ENCODE peak calls at places on chromosomes 11 and 22, in seven cellular contexts. X is K562, R is GM12892, Q is SK-N-SH, Z is HepG2, V is H1, S is GM12878. F is an unnamed sample.
A peak's percentile ranks its signal among the peaks of the same experiment; 100 is the strongest.

GRCh38 chr11:62217191-62217748 is 8.8 kb downstream of the SCGB2A1 start:
- DNase-seq in V (no peak), S (no peak), Q (no peak), Z (peak; percentile 19), X (no peak), R (no peak), F (no peak)

GRCh38 chr11:113090716-113091577 is 129.7 kb downstream of the NCAM1 start:
- DNase-seq in Q (peak; percentile 22), Z (no peak), X (no peak), V (no peak), S (no peak), R (no peak), F (no peak)

GRCh38 chr11:117972589-117973445 is 13.4 kb upstream of the IL10RA start:
- DNase-seq in Q (no peak), Z (no peak), V (no peak), S (no peak), X (no peak), R (no peak), F (no peak)

GRCh38 chr11:23903044-23903704 is 593.7 kb upstream of the LUZP2 start:
- DNase-seq in Z (peak; percentile 4), Q (no peak), R (no peak), V (no peak), X (no peak), S (no peak), F (no peak)

GRCh38 chr22:37581534-37581933 is 1.6 kb upstream of the LGALS2 start:
- DNase-seq in X (no peak), V (no peak), Z (no peak), R (no peak), Q (no peak), S (no peak), F (no peak)

GRCh38 chr11:22192642-22193347 is at the start of gene ANO5:
- DNase-seq in S (no peak), R (peak; percentile 37), V (peak; percentile 87), X (peak; percentile 47), Q (peak; percentile 89), Z (no peak), F (peak; percentile 42)

GRCh38 chr22:24270556-24271405 is at the start of gene SPECC1L:
- DNase-seq in S (peak; percentile 71), Z (peak; percentile 79), X (peak; percentile 92), Q (peak; percentile 99), V (peak; percentile 97), R (peak; percentile 81), F (peak; percentile 86)

GRCh38 chr11:74636633-74637184 is 44.3 kb downstream of the POLD3 start:
- DNase-seq in Z (no peak), X (peak; percentile 21), V (no peak), S (no peak), R (no peak), Q (no peak), F (no peak)

GRCh38 chr22:17164392-17165024 is 5.4 kb upstream of the HDHD5 start:
- DNase-seq in X (peak; percentile 46), R (no peak), V (no peak), S (no peak), Z (no peak), Q (peak; percentile 37), F (no peak)

GRCh38 chr11:62542750-62543567 is 3.6 kb downstream of the AHNAK start:
- DNase-seq in R (peak; percentile 76), X (peak; percentile 87), Z (no peak), Q (peak; percentile 90), V (peak; percentile 96), S (peak; percentile 51), F (peak; percentile 65)

GRCh38 chr22:22731374-22731676 is 86.9 kb downstream of the GGTLC2 start:
- DNase-seq in R (no peak), Z (no peak), X (no peak), Q (no peak), S (no peak), V (no peak), F (no peak)

GRCh38 chr11:117584056-117584830 is 212.8 kb downstream of the DSCAML1 start:
- DNase-seq in V (no peak), Q (no peak), R (no peak), X (no peak), S (no peak), Z (no peak), F (no peak)

GRCh38 chr11:123213307-123213708 is 18.3 kb upstream of the CLMP start:
- DNase-seq in S (no peak), Z (no peak), V (peak; percentile 19), X (no peak), Q (no peak), R (no peak), F (no peak)

GRCh38 chr11:123209591-123209990 is 14.5 kb upstream of the CLMP start:
- DNase-seq in V (no peak), R (no peak), X (no peak), S (no peak), Q (no peak), Z (no peak), F (peak; percentile 34)

GRCh38 chr11:123211134-123211879 is 16.3 kb upstream of the CLMP start:
- DNase-seq in V (no peak), R (no peak), S (no peak), Q (peak; percentile 44), X (no peak), Z (no peak), F (no peak)

GRCh38 chr11:123212406-123212805 is 17.4 kb upstream of the CLMP start:
- DNase-seq in S (no peak), Q (no peak), Z (no peak), X (no peak), V (no peak), R (no peak), F (no peak)

GRCh38 chr11:123211981-123212380 is 16.9 kb upstream of the CLMP start:
- DNase-seq in R (no peak), X (no peak), V (peak; percentile 43), S (no peak), Z (no peak), Q (no peak), F (no peak)
- TF ChIP-seq TAF1 in R (no peak), X (no peak), V (no peak), S (no peak), Z (no peak), Q (no peak), F (no peak)

GRCh38 chr11:27541790-27542189 is 35.2 kb upstream of the LIN7C start:
- DNase-seq in R (no peak), V (no peak), X (no peak), Z (no peak), S (no peak), Q (no peak), F (no peak)
- TF ChIP-seq POLR2AphosphoS5 in R (no peak), V (no peak), X (no peak), Z (no peak), S (no peak), Q (no peak), F (no peak)

GRCh38 chr11:126410649-126411048 is 55.2 kb downstream of the ST3GAL4 start:
- DNase-seq in X (no peak), V (no peak), R (no peak), Z (no peak), S (no peak), Q (no peak), F (no peak)
- TF ChIP-seq TAF1 in X (no peak), V (no peak), R (no peak), Z (no peak), S (no peak), Q (no peak), F (no peak)

DNA sequence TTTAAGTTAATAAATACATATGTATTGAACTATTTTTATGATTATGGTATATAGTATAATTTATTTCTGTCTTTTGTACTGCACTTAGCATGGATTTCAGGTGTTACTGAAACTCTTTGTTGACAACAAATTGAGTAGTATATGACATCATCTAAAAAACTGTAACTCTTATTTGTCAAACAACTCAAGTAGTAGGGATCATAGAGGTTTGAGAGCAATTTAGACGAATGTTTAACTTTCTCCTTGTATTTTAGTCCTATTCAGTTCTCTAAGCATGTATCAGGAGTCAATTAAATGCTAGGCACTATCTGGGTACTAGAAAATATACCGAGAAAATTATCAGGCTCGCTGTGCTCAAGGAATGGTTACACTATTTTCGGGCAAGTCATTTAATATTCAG is 595.2 kb downstream of the METTL15 start:
- DNase-seq in S (no peak), Q (no peak), Z (no peak), X (no peak), R (no peak), V (no peak), F (no peak)
- TF ChIP-seq POLR2AphosphoS5 in S (no peak), Q (no peak), Z (no peak), X (no peak), R (no peak), V (no peak), F (no peak)

GRCh38 chr11:18171377-18172000 is 1.1 kb upstream of the MRGPRX4 start:
- DNase-seq in V (no peak), R (no peak), Q (peak; percentile 55), S (no peak), Z (peak; percentile 53), X (peak; percentile 36), F (no peak)
- TF ChIP-seq TAF1 in V (no peak), R (no peak), Q (no peak), S (no peak), Z (no peak), X (no peak), F (no peak)

GRCh38 chr11:2377511-2378443 is 667 bp downstream of the CD81 start:
- DNase-seq in R (no peak), Z (no peak), X (peak; percentile 80), V (peak; percentile 73), S (no peak), Q (peak; percentile 95), F (peak; percentile 78)
- TF ChIP-seq POLR2AphosphoS5 in R (no peak), Z (no peak), X (no peak), V (no peak), S (no peak), Q (no peak), F (no peak)

GRCh38 chr11:84721561-84721961 is 905.6 kb downstream of the DLG2 start:
- DNase-seq in V (no peak), Z (no peak), Q (no peak), S (no peak), R (no peak), X (no peak), F (no peak)

GRCh38 chr11:84719935-84720577 is 907.1 kb downstream of the DLG2 start:
- DNase-seq in V (peak; percentile 74), S (no peak), R (no peak), X (no peak), Q (peak; percentile 44), Z (no peak), F (no peak)

GRCh38 chr11:84720706-84721402 is 906.3 kb downstream of the DLG2 start:
- DNase-seq in V (peak; percentile 77), X (no peak), Z (no peak), Q (peak; percentile 53), R (no peak), S (no peak), F (no peak)

DNA sequence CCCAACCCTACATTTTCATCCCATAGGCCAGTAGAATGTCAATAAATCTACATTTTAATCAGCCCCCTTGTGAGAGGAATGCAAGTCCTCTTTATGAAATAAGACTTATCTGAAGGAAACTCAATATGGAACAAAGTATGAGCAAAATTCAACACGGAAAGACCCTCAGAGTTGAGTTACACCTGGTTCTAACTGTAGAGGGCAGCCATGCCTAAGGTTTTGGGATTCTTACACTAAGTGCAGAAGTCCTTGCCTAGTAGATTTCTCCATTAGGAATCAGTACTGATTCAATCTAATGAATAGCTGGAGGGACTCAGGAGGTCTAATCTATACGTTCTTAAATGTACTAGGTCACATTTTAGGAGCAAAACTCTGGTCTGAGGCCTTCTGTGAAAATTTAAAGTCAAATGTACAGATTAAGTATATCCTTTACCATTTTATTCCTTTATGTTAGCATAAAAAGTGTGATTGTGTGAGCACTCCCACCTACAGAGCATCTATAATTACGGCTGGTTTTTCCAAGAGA is 904.5 kb downstream of the DLG2 start:
- DNase-seq in X (no peak), S (no peak), R (no peak), V (no peak), Q (no peak), Z (no peak), F (no peak)
- TF ChIP-seq TAF1 in X (no peak), S (no peak), R (no peak), V (no peak), Q (no peak), Z (no peak), F (no peak)

F was measured in GM12891.